ENCODE peak calls at places on chromosome 7, in seven cellular contexts. H is A549; S is RPMI8226; U is hippocampal formation; D is stimulated activated CD8-positive, alpha-beta memory T cell treated with anti-CD3 and anti-CD28 coated beads, Interleukin-12 subunit alpha, Interleukin-12 subunit beta, amount 100 ng/mL, for 4 hours; N is T-helper 9 cell; V is aorta. J is an unnamed sample.

GRCh38 chr7:121634356-121634755 is 238.2 kb upstream of the FAM3C start:
- DNase-seq in H (no peak), S (no peak), U (no peak), D (no peak), N (no peak), V (no peak), J (no peak)

GRCh38 chr7:964401-965231 is 10.1 kb upstream of the ADAP1 start:
- DNase-seq in H (no peak), S (no peak), U (peak), D (no peak), N (no peak), V (peak), J (peak)

GRCh38 chr7:147535619-147536200 is 1054.9 kb upstream of the C7orf33 start:
- DNase-seq in H (no peak), S (no peak), U (no peak), D (no peak), N (no peak), V (no peak), J (peak)

GRCh38 chr7:36262286-36262685 is 109.2 kb downstream of the EEPD1 start:
- DNase-seq in H (no peak), S (peak), U (no peak), D (no peak), N (no peak), V (no peak), J (no peak)

GRCh38 chr7:121030308-121030707 is 41.8 kb downstream of the CPED1 start:
- DNase-seq in H (no peak), S (no peak), U (no peak), D (no peak), N (no peak), V (no peak), J (no peak)

GRCh38 chr7:106110885-106111670 is 1.0 kb downstream of the SYPL1 start:
- DNase-seq in H (no peak), S (no peak), U (peak), D (no peak), N (no peak), V (no peak), J (peak)

GRCh38 chr7:140640060-140640611 is 477 bp downstream of the DENND2A start:
- DNase-seq in H (peak), S (no peak), U (peak), D (no peak), N (no peak), V (peak), J (peak)

GRCh38 chr7:116064179-116064578 is 33.6 kb upstream of the TFEC start:
- DNase-seq in H (no peak), S (no peak), U (no peak), D (no peak), N (no peak), V (no peak), J (no peak)

GRCh38 chr7:20440472-20441105 is 109.9 kb downstream of the ITGB8 start:
- DNase-seq in H (peak), S (peak), U (no peak), D (no peak), N (no peak), V (peak), J (peak)

GRCh38 chr7:12570148-12570528 is 382 bp upstream of the SCIN start:
- DNase-seq in H (peak), S (peak), U (no peak), D (no peak), N (no peak), V (no peak), J (peak)

GRCh38 chr7:135322571-135323340 is 89.1 kb downstream of the STRA8 start:
- DNase-seq in H (no peak), S (no peak), U (no peak), D (no peak), N (no peak), V (no peak), J (no peak)

GRCh38 chr7:102169651-102170416 is 116.8 kb upstream of the SH2B2 start:
- DNase-seq in H (no peak), S (no peak), U (no peak), D (no peak), N (no peak), V (no peak), J (no peak)

GRCh38 chr7:42010751-42011150 is 226.3 kb downstream of the GLI3 start:
- DNase-seq in H (no peak), S (no peak), U (no peak), D (no peak), N (no peak), V (no peak), J (peak)

GRCh38 chr7:16369851-16370250 is 51.5 kb downstream of the CRPPA start:
- DNase-seq in H (no peak), S (no peak), U (no peak), D (no peak), N (no peak), V (no peak), J (no peak)

GRCh38 chr7:30990316-30991029 is 26.7 kb downstream of the GHRHR start:
- DNase-seq in H (no peak), S (no peak), U (no peak), D (no peak), N (no peak), V (no peak), J (no peak)

GRCh38 chr7:110522061-110522750 is 568.7 kb upstream of the LRRN3 start:
- DNase-seq in H (no peak), S (peak), U (no peak), D (no peak), N (no peak), V (no peak), J (no peak)

GRCh38 chr7:2641406-2642393 is 9.9 kb downstream of the TTYH3 start:
- DNase-seq in H (no peak), S (peak), U (peak), D (no peak), N (no peak), V (peak), J (peak)

GRCh38 chr7:51300762-51301674 is 15.6 kb downstream of the COBL start:
- DNase-seq in H (no peak), S (no peak), U (no peak), D (no peak), N (no peak), V (no peak), J (no peak)

GRCh38 chr7:84277628-84278224 is 83.1 kb upstream of the SEMA3A start:
- DNase-seq in H (no peak), S (no peak), U (no peak), D (no peak), N (no peak), V (no peak), J (no peak)

GRCh38 chr7:115449689-115450088 is 527.8 kb downstream of the MDFIC start:
- DNase-seq in H (no peak), S (no peak), U (no peak), D (no peak), N (no peak), V (no peak), J (no peak)

GRCh38 chr7:10756981-10757380 is 216.7 kb upstream of the PHF14 start:
- DNase-seq in H (no peak), S (no peak), U (no peak), D (no peak), N (no peak), V (no peak), J (no peak)

GRCh38 chr7:41224063-41224763 is 478.7 kb downstream of the INHBA start:
- DNase-seq in H (no peak), S (no peak), U (no peak), D (no peak), N (no peak), V (no peak), J (peak)

GRCh38 chr7:113331155-113331898 is 213.0 kb upstream of the SMIM30 start:
- DNase-seq in H (no peak), S (peak), U (no peak), D (no peak), N (no peak), V (no peak), J (no peak)

GRCh38 chr7:25849361-25850184 is 302.4 kb upstream of the NFE2L3 start:
- DNase-seq in H (peak), S (no peak), U (no peak), D (no peak), N (no peak), V (peak), J (peak)

GRCh38 chr7:151247611-151248176 is 800 bp downstream of the SMARCD3 start:
- DNase-seq in H (peak), S (no peak), U (no peak), D (no peak), N (no peak), V (peak), J (peak)

GRCh38 chr7:119594956-119595355 is 678.0 kb upstream of the KCND2 start:
- DNase-seq in H (no peak), S (no peak), U (no peak), D (no peak), N (no peak), V (no peak), J (no peak)

GRCh38 chr7:115097175-115097671 is 175.3 kb downstream of the MDFIC start:
- DNase-seq in H (no peak), S (no peak), U (no peak), D (no peak), N (no peak), V (no peak), J (peak)

GRCh38 chr7:16066805-16067459 is 354.4 kb downstream of the CRPPA start:
- DNase-seq in H (no peak), S (no peak), U (no peak), D (no peak), N (no peak), V (no peak), J (peak)

GRCh38 chr7:831596-832291 is 532 bp upstream of the SUN1 start:
- DNase-seq in H (peak), S (peak), U (no peak), D (no peak), N (no peak), V (no peak), J (peak)

GRCh38 chr7:110317699-110318265 is 773.1 kb upstream of the LRRN3 start:
- DNase-seq in H (no peak), S (no peak), U (no peak), D (no peak), N (no peak), V (no peak), J (no peak)